ENCODE peak calls at places on chromosome 3, in eight cellular contexts. U is fibroblast of lung, L is HepG2, J is Calu3, H is AG04450, F is natural killer cell, G is activated B cell treated with CpG ODN at 0.5 μM for 24 hours, P is body of pancreas. C is an unnamed sample.

GRCh38 chr3:21778715-21779114 is 27.7 kb upstream of the ZNF385D start:
- DNase-seq in F (no peak), L (no peak), G (no peak), U (no peak), P (no peak), H (no peak), J (no peak), C (no peak)

GRCh38 chr3:84666468-84666867 is 292.3 kb upstream of the CADM2 start:
- DNase-seq in G (no peak), F (no peak), P (no peak), U (no peak), J (no peak), H (no peak), L (no peak), C (no peak)

GRCh38 chr3:146421814-146422748 is 47.3 kb downstream of the PLSCR2 start:
- DNase-seq in F (no peak), H (peak; percentile 29), P (no peak), G (no peak), L (no peak), U (peak; percentile 88), J (no peak), C (no peak)

GRCh38 chr3:177249203-177249602 is 51.9 kb upstream of the TBL1XR1 start:
- DNase-seq in H (no peak), J (peak; percentile 57), P (no peak), L (no peak), G (no peak), U (no peak), F (no peak), C (no peak)

GRCh38 chr3:5339967-5340535 is 152.5 kb downstream of the EDEM1 start:
- DNase-seq in L (no peak), P (peak; percentile 30), U (no peak), F (no peak), H (no peak), G (no peak), J (no peak), C (no peak)

GRCh38 chr3:15305366-15305844 is 27.0 kb downstream of the SH3BP5 start:
- DNase-seq in J (peak; percentile 26), L (no peak), U (peak; percentile 82), H (no peak), P (no peak), G (no peak), F (no peak), C (no peak)

GRCh38 chr3:15108082-15108545 is 9.2 kb upstream of the RBSN start:
- DNase-seq in J (peak; percentile 80), U (peak; percentile 59), H (peak; percentile 50), G (peak; percentile 66), F (peak; percentile 72), L (peak; percentile 64), P (peak; percentile 74), C (peak; percentile 88)

GRCh38 chr3:185988816-185989175 is 51.0 kb upstream of the TRA2B start:
- DNase-seq in U (no peak), J (no peak), L (no peak), G (no peak), P (no peak), H (no peak), F (no peak), C (no peak)

GRCh38 chr3:46646700-46647099 is 34.4 kb downstream of the FAM240A start:
- DNase-seq in U (peak; percentile 59), H (peak; percentile 43), G (no peak), F (no peak), J (no peak), P (no peak), L (no peak), C (no peak)

GRCh38 chr3:174397848-174398247 is 461.3 kb upstream of the NAALADL2 start:
- DNase-seq in P (no peak), G (no peak), L (peak; percentile 1), F (no peak), H (no peak), J (no peak), U (peak; percentile 30), C (no peak)

GRCh38 chr3:11230125-11230524 is 42.1 kb upstream of the ATG7 start:
- DNase-seq in U (peak; percentile 56), P (no peak), F (no peak), H (no peak), G (no peak), L (no peak), J (no peak), C (no peak)

GRCh38 chr3:133384331-133385027 is 15.4 kb upstream of the BFSP2 start:
- DNase-seq in P (peak; percentile 70), H (peak; percentile 26), F (no peak), L (peak; percentile 46), U (peak; percentile 46), J (peak; percentile 86), G (peak; percentile 22), C (peak; percentile 69)

GRCh38 chr3:189277711-189278110 is 105.9 kb downstream of the TPRG1 start:
- DNase-seq in U (peak; percentile 22), F (no peak), H (no peak), L (no peak), P (no peak), J (no peak), G (no peak), C (no peak)

GRCh38 chr3:138441256-138441655 is 6.8 kb downstream of the ESYT3 start:
- DNase-seq in F (no peak), P (no peak), H (no peak), U (no peak), L (no peak), J (no peak), G (no peak), C (no peak)

GRCh38 chr3:17207019-17207418 is 322.3 kb downstream of the PLCL2 start:
- DNase-seq in L (no peak), H (no peak), F (no peak), U (peak; percentile 4), J (no peak), P (no peak), G (no peak), C (no peak)

GRCh38 chr3:141875374-141875892 is 1.0 kb upstream of the ATP1B3 start:
- DNase-seq in U (peak; percentile 71), G (peak; percentile 72), F (peak; percentile 74), J (peak; percentile 95), H (peak; percentile 52), P (peak; percentile 78), L (peak; percentile 67), C (peak; percentile 85)

GRCh38 chr3:173397161-173398110 is at the start of gene NLGN1:
- DNase-seq in G (no peak), F (peak; percentile 16), U (peak; percentile 83), P (peak; percentile 55), H (peak; percentile 11), J (peak; percentile 71), L (no peak), C (peak; percentile 25)
- TF ChIP-seq CTCF in G (no peak), F (no peak), U (no peak), P (no peak), H (peak; percentile 26), J (no peak), L (no peak), C (no peak)

GRCh38 chr3:183491109-183491922 is 62.9 kb upstream of the MCF2L2 start:
- DNase-seq in J (no peak), F (no peak), U (no peak), L (no peak), P (no peak), G (no peak), H (no peak), C (no peak)

GRCh38 chr3:183489455-183490210 is 61.2 kb upstream of the MCF2L2 start:
- DNase-seq in G (no peak), F (no peak), P (no peak), L (no peak), J (no peak), U (peak; percentile 43), H (no peak), C (no peak)

GRCh38 chr3:183490653-183491052 is 62.2 kb upstream of the MCF2L2 start:
- DNase-seq in U (peak; percentile 46), P (no peak), F (no peak), L (peak; percentile 78), G (no peak), H (no peak), J (peak; percentile 65), C (no peak)

GRCh38 chr3:183488343-183488742 is 59.9 kb upstream of the MCF2L2 start:
- DNase-seq in P (no peak), J (no peak), H (no peak), F (no peak), L (no peak), G (no peak), U (no peak), C (no peak)

GRCh38 chr3:183490211-183490601 is 61.8 kb upstream of the MCF2L2 start:
- DNase-seq in J (no peak), H (no peak), P (no peak), L (no peak), F (no peak), U (no peak), G (no peak), C (no peak)
- TF ChIP-seq CTCF in J (no peak), H (no peak), P (no peak), L (no peak), F (no peak), U (no peak), G (no peak), C (no peak)

GRCh38 chr3:196843435-196844110 is 24.1 kb upstream of the SENP5 start:
- DNase-seq in P (no peak), J (no peak), H (no peak), F (no peak), L (no peak), U (no peak), G (no peak), C (no peak)

GRCh38 chr3:196835081-196835480 is 32.6 kb upstream of the SENP5 start:
- DNase-seq in F (no peak), U (no peak), L (peak; percentile 22), P (no peak), G (no peak), H (no peak), J (no peak), C (no peak)

GRCh38 chr3:196842567-196843434 is 24.9 kb upstream of the SENP5 start:
- DNase-seq in U (peak; percentile 11), P (no peak), G (no peak), H (no peak), L (peak; percentile 21), J (no peak), F (no peak), C (no peak)

GRCh38 chr3:196837819-196838420 is 29.8 kb upstream of the SENP5 start:
- DNase-seq in P (peak; percentile 69), U (peak; percentile 32), J (peak; percentile 58), G (peak; percentile 36), L (peak; percentile 72), H (peak; percentile 24), F (peak; percentile 56), C (peak; percentile 83)
- TF ChIP-seq CTCF in P (peak; percentile 72), U (peak; percentile 83), J (peak; percentile 52), G (no peak), L (peak; percentile 87), H (peak; percentile 84), F (peak; percentile 86), C (peak; percentile 88)

GRCh38 chr3:2856793-2857135 is 253.4 kb downstream of the IL5RA start:
- DNase-seq in F (no peak), L (no peak), H (no peak), G (no peak), J (no peak), P (no peak), U (no peak), C (no peak)

GRCh38 chr3:2851835-2852234 is 258.3 kb downstream of the IL5RA start:
- DNase-seq in U (no peak), F (no peak), L (no peak), H (no peak), J (no peak), G (no peak), P (no peak), C (no peak)

GRCh38 chr3:2853627-2854026 is 256.5 kb downstream of the IL5RA start:
- DNase-seq in P (no peak), U (no peak), F (no peak), J (no peak), G (no peak), L (no peak), H (no peak), C (no peak)

GRCh38 chr3:2860626-2861025 is 249.5 kb downstream of the IL5RA start:
- DNase-seq in P (no peak), J (no peak), L (no peak), U (no peak), F (no peak), G (no peak), H (no peak), C (no peak)

GRCh38 chr3:2856062-2856792 is 253.9 kb downstream of the IL5RA start:
- DNase-seq in H (no peak), G (no peak), U (no peak), F (no peak), P (no peak), L (no peak), J (no peak), C (no peak)
- TF ChIP-seq CTCF in H (no peak), G (no peak), U (no peak), F (no peak), P (no peak), L (no peak), J (no peak), C (no peak)

C was measured in GM13977.